ENCODE peak calls at places on chromosomes 3 and 15, in eight cellular contexts. L, D, Z, P, Y, R, X and J are unnamed samples.

GRCh38 chr3:16309558-16309957 is 44.5 kb downstream of the OXNAD1 start:
- DNase-seq in Z (no peak), P (no peak), Y (no peak), X (no peak), D (no peak), R (no peak), L (no peak), J (no peak)

GRCh38 chr3:107217161-107217560 is 160.1 kb upstream of the CCDC54 start:
- DNase-seq in D (no peak), Y (no peak), X (no peak), P (no peak), R (no peak), Z (peak; percentile 58), L (no peak), J (peak; percentile 77)

GRCh38 chr3:164375995-164376394 is 702.3 kb downstream of the SI start:
- DNase-seq in Z (no peak), Y (no peak), D (no peak), L (no peak), X (no peak), R (peak; percentile 16), P (no peak), J (no peak)

GRCh38 chr3:95343228-95343627 is 1280.4 kb downstream of the NSUN3 start:
- DNase-seq in P (no peak), Y (no peak), Z (no peak), L (no peak), X (no peak), D (no peak), R (no peak), J (no peak)

GRCh38 chr3:195260286-195260905 is 10.6 kb downstream of the XXYLT1 start:
- DNase-seq in P (no peak), L (peak; percentile 86), D (no peak), Z (no peak), R (peak; percentile 19), X (peak; percentile 57), Y (no peak), J (no peak)

GRCh38 chr3:78153973-78154372 is 1114.1 kb downstream of the ROBO2 start:
- DNase-seq in X (no peak), Z (no peak), R (no peak), Y (no peak), P (no peak), L (no peak), D (no peak), J (no peak)

GRCh38 chr3:70822777-70823176 is 510.3 kb upstream of the MDFIC2 start:
- DNase-seq in D (no peak), Z (no peak), X (peak; percentile 68), Y (no peak), L (no peak), R (peak; percentile 2), P (no peak), J (no peak)

GRCh38 chr15:25245801-25246622 is 192.8 kb downstream of the UBE3A start:
- DNase-seq in X (no peak), L (peak; percentile 20), Y (no peak), Z (no peak), P (no peak), R (no peak), D (no peak), J (no peak)

GRCh38 chr3:118675305-118675704 is 359.3 kb downstream of the IGSF11 start:
- DNase-seq in X (no peak), D (no peak), R (no peak), P (no peak), Z (no peak), L (no peak), Y (no peak), J (no peak)

GRCh38 chr15:74768771-74769342 is 13.0 kb upstream of the CSK start:
- DNase-seq in X (no peak), P (peak; percentile 88), Y (peak; percentile 53), R (peak; percentile 42), D (no peak), L (peak; percentile 90), Z (peak; percentile 88), J (no peak)

GRCh38 chr3:72947715-72948507 is 48.7 kb upstream of the PPP4R2 start:
- DNase-seq in D (no peak), Y (no peak), X (no peak), R (no peak), Z (no peak), L (no peak), P (no peak), J (no peak)

GRCh38 chr3:158486200-158486599 is 84.8 kb upstream of the MLF1 start:
- DNase-seq in L (no peak), D (no peak), X (no peak), P (no peak), Z (no peak), Y (no peak), R (no peak), J (no peak)